ENCODE peak calls at places on chromosomes 7 and 10, in four cellular contexts. One of them, this sample, is unnamed.
A peak's percentile ranks its signal among the peaks of the same experiment; 100 is the strongest.

GRCh38 chr7:108253275-108254044 is 123.3 kb upstream of the LAMB4 start:
- DNase-seq in GM10248: no peak
- DNase-seq in pancreas: no peak
- DNase-seq in neural crest cell: no peak
- DNase-seq in this sample: no peak

GRCh38 chr10:89576022-89576421 is 40.6 kb upstream of the SLC16A12 start:
- DNase-seq in pancreas: no peak
- DNase-seq in GM10248: no peak
- DNase-seq in neural crest cell: no peak
- DNase-seq in this sample: no peak

GRCh38 chr10:102505462-102506115 is 1.8 kb downstream of the SUFU start:
- DNase-seq in pancreas: peak; percentile 30
- DNase-seq in GM10248: no peak
- DNase-seq in neural crest cell: no peak
- DNase-seq in this sample: no peak

GRCh38 chr7:13071999-13072398 is 384.6 kb downstream of the ARL4A start:
- DNase-seq in GM10248: no peak
- DNase-seq in pancreas: no peak
- DNase-seq in neural crest cell: no peak
- DNase-seq in this sample: no peak

GRCh38 chr7:378551-379455 is 88.8 kb downstream of the FOXL3 start:
- DNase-seq in neural crest cell: no peak
- DNase-seq in pancreas: peak; percentile 16
- DNase-seq in GM10248: no peak
- DNase-seq in this sample: no peak

GRCh38 chr7:100801833-100802568 is 25.3 kb downstream of the EPHB4 start:
- DNase-seq in pancreas: peak; percentile 91
- DNase-seq in GM10248: peak; percentile 17
- DNase-seq in neural crest cell: peak; percentile 30
- DNase-seq in this sample: peak; percentile 37

GRCh38 chr10:8874972-8875371 is 820.5 kb downstream of the GATA3 start:
- DNase-seq in neural crest cell: no peak
- DNase-seq in GM10248: no peak
- DNase-seq in pancreas: no peak
- DNase-seq in this sample: no peak

GRCh38 chr7:141362580-141363435 is 188.4 kb upstream of the AGK start:
- DNase-seq in pancreas: no peak
- DNase-seq in GM10248: no peak
- DNase-seq in neural crest cell: no peak
- DNase-seq in this sample: no peak

GRCh38 chr10:77104459-77104980 is 533.1 kb downstream of the KCNMA1 start:
- DNase-seq in GM10248: no peak
- DNase-seq in neural crest cell: no peak
- DNase-seq in pancreas: peak; percentile 26
- DNase-seq in this sample: no peak

GRCh38 chr10:103850572-103850895 is 4.8 kb downstream of the SH3PXD2A start:
- DNase-seq in pancreas: no peak
- DNase-seq in neural crest cell: no peak
- DNase-seq in GM10248: no peak
- DNase-seq in this sample: no peak

GRCh38 chr10:128864554-128865300 is 602.3 kb upstream of the MGMT start:
- DNase-seq in neural crest cell: no peak
- DNase-seq in pancreas: peak; percentile 2
- DNase-seq in GM10248: no peak
- DNase-seq in this sample: no peak

GRCh38 chr7:76507723-76508406 is 2.5 kb upstream of the UPK3B start:
- DNase-seq in neural crest cell: no peak
- DNase-seq in GM10248: no peak
- DNase-seq in pancreas: no peak
- DNase-seq in this sample: no peak

GRCh38 chr7:18429547-18429946 is 66.0 kb upstream of the HDAC9 start:
- DNase-seq in GM10248: no peak
- DNase-seq in pancreas: no peak
- DNase-seq in neural crest cell: no peak
- DNase-seq in this sample: no peak

GRCh38 chr10:44864042-44864436 is 47.1 kb upstream of the TMEM72 start:
- DNase-seq in pancreas: peak; percentile 72
- DNase-seq in neural crest cell: no peak
- DNase-seq in GM10248: no peak
- DNase-seq in this sample: no peak

GRCh38 chr10:44911081-44911540 is at the start of gene TMEM72:
- DNase-seq in pancreas: peak; percentile 93
- DNase-seq in neural crest cell: no peak
- DNase-seq in GM10248: no peak
- DNase-seq in this sample: peak; percentile 25

GRCh38 chr7:29556405-29557195 is 7.0 kb upstream of the PRR15 start:
- DNase-seq in pancreas: no peak
- DNase-seq in neural crest cell: no peak
- DNase-seq in GM10248: no peak
- DNase-seq in this sample: no peak

GRCh38 chr10:12974845-12975199 is 26.7 kb downstream of the CCDC3 start:
- DNase-seq in pancreas: no peak
- DNase-seq in GM10248: no peak
- DNase-seq in neural crest cell: no peak
- DNase-seq in this sample: no peak

GRCh38 chr7:27774717-27775328 is 34.9 kb downstream of the TAX1BP1 start:
- DNase-seq in GM10248: no peak
- DNase-seq in pancreas: no peak
- DNase-seq in neural crest cell: no peak
- DNase-seq in this sample: no peak

GRCh38 chr7:69047166-69047760 is 551.0 kb upstream of the AUTS2 start:
- DNase-seq in neural crest cell: no peak
- DNase-seq in GM10248: no peak
- DNase-seq in pancreas: no peak
- DNase-seq in this sample: no peak

GRCh38 chr10:34252111-34252510 is 563.0 kb downstream of the PARD3 start:
- DNase-seq in neural crest cell: no peak
- DNase-seq in pancreas: no peak
- DNase-seq in GM10248: no peak
- DNase-seq in this sample: peak; percentile 10

GRCh38 chr7:66697451-66698438 is 42.8 kb upstream of the RABGEF1 start:
- DNase-seq in pancreas: no peak
- DNase-seq in GM10248: no peak
- DNase-seq in neural crest cell: no peak
- DNase-seq in this sample: no peak

GRCh38 chr7:22958742-22959141 is 55.2 kb downstream of the HYCC1 start:
- DNase-seq in neural crest cell: no peak
- DNase-seq in pancreas: no peak
- DNase-seq in GM10248: no peak
- DNase-seq in this sample: no peak

DNA sequence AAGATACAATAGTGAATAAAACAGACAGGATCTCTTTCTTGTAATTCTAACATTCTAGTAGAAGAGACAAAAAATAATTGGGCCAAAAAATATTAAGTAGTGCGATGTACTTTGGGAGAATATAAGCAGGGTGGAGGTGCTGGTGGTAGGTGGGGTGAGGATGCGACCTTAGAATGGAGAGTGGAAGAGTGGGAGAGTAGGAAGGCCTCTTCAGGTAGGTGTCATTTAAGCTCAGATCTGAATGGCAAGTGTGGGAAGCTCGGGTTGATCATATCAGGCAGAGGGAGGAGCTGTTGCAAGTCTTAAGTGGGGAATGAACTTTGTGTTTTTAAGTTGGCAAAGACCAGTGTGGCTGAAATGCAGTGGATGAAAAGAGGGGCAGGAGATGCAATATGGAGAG is 3.8 kb upstream of the IFRD1 start:
- DNase-seq in GM10248: no peak
- DNase-seq in neural crest cell: no peak
- DNase-seq in pancreas: no peak
- DNase-seq in this sample: no peak
- TF ChIP-seq CTCF in GM10248: no peak
- TF ChIP-seq CTCF in neural crest cell: no peak
- TF ChIP-seq CTCF in pancreas: no peak
- TF ChIP-seq CTCF in this sample: no peak

GRCh38 chr7:73612598-73613269 is 11.6 kb downstream of the MLXIPL start:
- DNase-seq in GM10248: no peak
- DNase-seq in neural crest cell: no peak
- DNase-seq in pancreas: peak; percentile 35
- DNase-seq in this sample: peak; percentile 98
- TF ChIP-seq CTCF in GM10248: no peak
- TF ChIP-seq CTCF in neural crest cell: no peak
- TF ChIP-seq CTCF in pancreas: no peak
- TF ChIP-seq CTCF in this sample: peak; percentile 23

DNA sequence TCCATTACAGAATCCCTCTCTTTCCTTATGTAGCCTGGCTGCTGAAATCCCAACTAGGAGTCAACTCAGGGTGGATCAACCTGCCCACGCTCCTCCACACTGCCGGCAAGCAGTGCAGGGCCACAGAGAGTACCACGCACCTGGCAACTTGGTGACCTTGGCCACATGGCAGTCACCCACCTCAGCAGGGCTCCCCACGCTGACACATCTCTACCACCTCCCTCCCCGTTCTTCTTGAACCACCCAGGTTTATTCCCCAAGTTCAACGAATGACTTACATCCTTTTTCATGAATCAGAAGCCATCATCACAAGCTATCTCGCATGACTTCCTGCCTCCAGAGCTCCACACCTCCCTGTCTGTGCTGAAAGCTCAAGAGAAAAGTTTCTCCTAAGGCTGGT is 153.4 kb downstream of the GRID1 start:
- DNase-seq in pancreas: no peak
- DNase-seq in GM10248: no peak
- DNase-seq in neural crest cell: no peak
- DNase-seq in this sample: no peak
- TF ChIP-seq CTCF in pancreas: no peak
- TF ChIP-seq CTCF in GM10248: no peak
- TF ChIP-seq CTCF in neural crest cell: no peak
- TF ChIP-seq CTCF in this sample: no peak

GRCh38 chr10:50896721-50897120 is 11.3 kb upstream of the A1CF start:
- DNase-seq in pancreas: no peak
- DNase-seq in neural crest cell: no peak
- DNase-seq in GM10248: no peak
- DNase-seq in this sample: no peak
- TF ChIP-seq CTCF in pancreas: no peak
- TF ChIP-seq CTCF in neural crest cell: no peak
- TF ChIP-seq CTCF in GM10248: no peak
- TF ChIP-seq CTCF in this sample: no peak

GRCh38 chr7:11473807-11474424 is 358.1 kb downstream of the THSD7A start:
- DNase-seq in pancreas: no peak
- DNase-seq in GM10248: no peak
- DNase-seq in neural crest cell: no peak
- DNase-seq in this sample: no peak
- TF ChIP-seq CTCF in pancreas: no peak
- TF ChIP-seq CTCF in GM10248: no peak
- TF ChIP-seq CTCF in neural crest cell: no peak
- TF ChIP-seq CTCF in this sample: no peak

GRCh38 chr10:97321032-97321806 is 2.1 kb downstream of the FRAT1 start:
- DNase-seq in pancreas: no peak
- DNase-seq in neural crest cell: peak; percentile 18
- DNase-seq in GM10248: no peak
- DNase-seq in this sample: no peak

GRCh38 chr10:97321807-97322195 is 2.7 kb downstream of the FRAT1 start:
- DNase-seq in pancreas: no peak
- DNase-seq in neural crest cell: no peak
- DNase-seq in GM10248: no peak
- DNase-seq in this sample: no peak

GRCh38 chr10:97320480-97321031 is 1.5 kb downstream of the FRAT1 start:
- DNase-seq in neural crest cell: no peak
- DNase-seq in GM10248: no peak
- DNase-seq in pancreas: no peak
- DNase-seq in this sample: no peak

GRCh38 chr10:97318772-97319651 is at the start of gene FRAT1:
- DNase-seq in neural crest cell: peak; percentile 88
- DNase-seq in pancreas: peak; percentile 89
- DNase-seq in GM10248: peak; percentile 83
- DNase-seq in this sample: peak; percentile 83

GRCh38 chr10:97319671-97320479 is 804 bp downstream of the FRAT1 start:
- DNase-seq in pancreas: peak; percentile 63
- DNase-seq in neural crest cell: peak; percentile 46
- DNase-seq in GM10248: peak; percentile 50
- DNase-seq in this sample: no peak
- TF ChIP-seq CTCF in pancreas: no peak
- TF ChIP-seq CTCF in neural crest cell: no peak
- TF ChIP-seq CTCF in GM10248: peak; percentile 22
- TF ChIP-seq CTCF in this sample: no peak